ENCODE peak calls at places on chromosomes 16 and 17, in eight cellular contexts. Y is tibial nerve; H is fibroblast of mammary gland; T is H9; X is ovary; W is CD8-positive, alpha-beta T cell; A is Peyer's patch; U is cardiac muscle cell. N is an unnamed sample.

GRCh38 chr17:9120471-9120870 is 99.2 kb downstream of the NTN1 start:
- DNase-seq in X (no peak), H (no peak), T (peak), Y (no peak), W (no peak), U (no peak), A (no peak), N (no peak)

GRCh38 chr17:1203111-1203966 is 23.6 kb upstream of the ABR start:
- DNase-seq in X (peak), Y (peak), U (peak), W (peak), H (peak), T (peak), A (peak), N (peak)

GRCh38 chr16:56353054-56353921 is 72.1 kb downstream of the AMFR start:
- DNase-seq in T (peak), Y (peak), A (no peak), H (no peak), X (peak), U (no peak), W (no peak), N (peak)

GRCh38 chr16:30092373-30093010 is 768 bp upstream of the TBX6 start:
- DNase-seq in W (peak), X (peak), A (peak), T (peak), H (peak), U (peak), Y (peak), N (no peak)

GRCh38 chr17:29007456-29008455 is 1.9 kb upstream of the SEZ6 start:
- DNase-seq in H (peak), W (no peak), A (no peak), Y (no peak), U (peak), X (no peak), T (no peak), N (no peak)

GRCh38 chr16:2912330-2913199 is 834 bp downstream of the FLYWCH1 start:
- DNase-seq in Y (no peak), W (peak), U (peak), A (peak), H (peak), T (no peak), X (peak), N (no peak)

GRCh38 chr17:64232466-64233262 is 30.4 kb downstream of the TEX2 start:
- DNase-seq in U (no peak), W (no peak), T (no peak), A (no peak), X (no peak), H (no peak), Y (no peak), N (no peak)

GRCh38 chr16:30728904-30729672 is 19.1 kb upstream of the PHKG2 start:
- DNase-seq in X (no peak), T (no peak), H (no peak), W (no peak), U (no peak), Y (no peak), A (peak), N (no peak)

GRCh38 chr16:46895399-46896313 is 11.5 kb downstream of the GPT2 start:
- DNase-seq in H (no peak), W (no peak), T (no peak), A (no peak), X (no peak), Y (no peak), U (no peak), N (no peak)

GRCh38 chr17:37160940-37161339 is 212.2 kb downstream of the AATF start:
- DNase-seq in T (no peak), U (peak), H (peak), A (no peak), W (no peak), X (no peak), Y (no peak), N (no peak)

GRCh38 chr17:19418312-19418992 is 7.4 kb downstream of the RNF112 start:
- DNase-seq in Y (no peak), H (peak), A (no peak), U (peak), X (no peak), W (no peak), T (peak), N (no peak)

GRCh38 chr17:74094651-74095050 is 108.8 kb upstream of the RPL38 start:
- DNase-seq in W (no peak), T (no peak), X (no peak), U (no peak), A (no peak), H (no peak), Y (no peak), N (no peak)

GRCh38 chr17:74085434-74085833 is 118.0 kb upstream of the RPL38 start:
- DNase-seq in Y (no peak), H (peak), U (peak), X (no peak), A (no peak), W (no peak), T (peak), N (no peak)

GRCh38 chr17:74086992-74087391 is 116.5 kb upstream of the RPL38 start:
- DNase-seq in U (no peak), H (no peak), Y (no peak), A (peak), T (no peak), W (no peak), X (no peak), N (no peak)

DNA sequence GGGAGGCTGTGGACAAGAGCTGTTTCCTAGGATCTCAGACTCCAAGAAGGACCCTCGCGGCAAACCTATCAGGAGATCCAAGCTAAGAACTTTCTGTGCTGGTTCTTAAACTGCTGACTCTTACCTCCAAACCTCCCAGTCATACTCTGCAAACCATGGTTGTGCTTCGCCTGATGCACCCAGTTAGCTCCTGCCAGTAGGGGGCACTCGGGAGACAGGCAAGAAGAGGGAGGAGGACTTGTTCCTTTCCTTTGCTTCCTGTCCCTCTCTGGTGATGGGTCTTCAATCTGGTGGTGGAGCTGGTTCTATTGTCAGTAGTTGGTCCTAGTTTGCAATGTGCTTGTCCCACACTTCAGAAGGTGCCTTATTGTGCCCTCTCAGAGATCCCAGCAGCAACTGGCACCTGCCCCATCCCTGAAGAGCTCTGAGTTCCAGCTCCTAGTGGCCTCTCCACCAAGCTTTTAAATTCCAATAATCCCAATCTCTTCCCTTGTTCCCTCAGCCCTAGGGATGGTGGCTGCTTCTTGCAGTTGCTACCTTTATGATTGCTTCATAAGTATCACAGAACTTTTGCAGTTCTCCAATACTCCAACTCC is 113.5 kb upstream of the RPL38 start:
- DNase-seq in A (peak), X (no peak), T (peak), U (peak), Y (no peak), H (peak), W (peak), N (no peak)
- TF ChIP-seq CTCF in A (peak), X (no peak), T (peak), U (peak), Y (peak), H (peak), W (no peak), N (no peak)

DNA sequence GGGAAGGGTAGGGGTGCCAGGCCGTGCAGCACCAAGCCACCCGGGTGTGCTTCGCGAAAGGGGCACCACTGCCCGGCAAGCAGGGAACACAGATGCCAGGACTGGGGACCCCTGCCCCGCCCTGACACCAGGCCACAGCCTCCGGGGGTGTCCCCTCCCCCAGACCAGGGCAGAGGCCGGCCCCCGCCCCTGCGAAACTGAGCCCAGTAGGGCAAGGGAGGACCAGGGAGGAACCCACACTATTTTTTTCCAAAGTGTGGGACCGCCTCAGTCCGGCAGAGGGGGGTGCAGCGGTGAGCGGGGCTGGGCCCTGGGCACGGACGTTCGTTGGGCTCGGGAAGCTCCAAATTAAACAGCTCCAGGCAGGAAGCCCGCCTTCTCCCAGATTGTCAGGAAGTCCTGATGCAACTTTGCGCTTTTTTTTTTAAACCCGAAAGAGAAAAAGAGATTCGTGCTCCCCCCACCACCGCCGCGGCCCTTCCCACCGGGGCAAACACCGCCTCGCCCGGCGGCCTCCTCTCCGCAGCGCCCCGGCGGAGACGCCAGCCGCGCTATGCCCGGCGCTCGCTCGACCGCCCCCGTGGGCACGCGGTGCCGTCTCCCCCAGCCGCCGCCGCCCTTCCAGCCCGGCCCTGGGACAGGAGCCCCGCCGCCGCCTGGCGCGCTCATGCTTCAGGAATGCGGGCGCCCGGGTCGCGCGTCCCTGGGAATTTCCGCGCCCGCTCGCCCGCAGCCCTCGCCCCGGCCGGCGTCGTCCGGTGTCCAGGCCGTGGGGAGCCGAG is 755 bp downstream of the PIEZO1 start:
- DNase-seq in U (peak), T (peak), X (peak), Y (peak), W (no peak), A (peak), H (peak), N (no peak)
- TF ChIP-seq CTCF in U (peak), T (peak), X (peak), Y (peak), W (peak), A (peak), H (peak), N (no peak)

GRCh38 chr16:51410125-51410524 is 259.1 kb upstream of the SALL1 start:
- DNase-seq in U (no peak), A (no peak), T (no peak), H (no peak), X (no peak), Y (no peak), W (no peak), N (no peak)
- TF ChIP-seq CTCF in U (no peak), A (no peak), T (no peak), H (no peak), X (no peak), Y (no peak), W (no peak), N (no peak)

GRCh38 chr16:58515871-58516767 is 802 bp downstream of the SETD6 start:
- DNase-seq in Y (no peak), T (peak), U (peak), X (peak), W (peak), A (peak), H (no peak), N (no peak)
- TF ChIP-seq CTCF in Y (no peak), T (no peak), U (no peak), X (no peak), W (no peak), A (no peak), H (no peak), N (no peak)

GRCh38 chr17:21463779-21464407 is 87.7 kb downstream of the KCNJ12 start:
- DNase-seq in T (peak), A (no peak), U (peak), X (no peak), H (no peak), W (no peak), Y (no peak), N (no peak)
- TF ChIP-seq CTCF in T (no peak), A (no peak), U (no peak), X (no peak), H (no peak), W (no peak), Y (no peak), N (no peak)

GRCh38 chr17:43365356-43365755 is 33.4 kb upstream of the ARL4D start:
- DNase-seq in U (no peak), Y (no peak), A (no peak), H (no peak), T (no peak), X (no peak), W (no peak), N (no peak)
- TF ChIP-seq CTCF in U (no peak), Y (no peak), A (peak), H (peak), T (peak), X (no peak), W (no peak), N (no peak)

GRCh38 chr17:57663326-57664070 is 81.6 kb downstream of the CCDC182 start:
- DNase-seq in T (no peak), H (peak), U (no peak), Y (no peak), W (no peak), X (no peak), A (no peak), N (no peak)

GRCh38 chr17:57662021-57662420 is 83.1 kb downstream of the CCDC182 start:
- DNase-seq in T (no peak), Y (no peak), X (no peak), U (no peak), A (no peak), H (no peak), W (no peak), N (no peak)

GRCh38 chr17:57665696-57666095 is 79.4 kb downstream of the CCDC182 start:
- DNase-seq in Y (no peak), T (peak), H (no peak), U (no peak), X (no peak), A (no peak), W (no peak), N (no peak)

GRCh38 chr17:57665128-57665527 is 80.0 kb downstream of the CCDC182 start:
- DNase-seq in A (peak), U (no peak), W (no peak), Y (no peak), H (no peak), X (no peak), T (peak), N (no peak)

GRCh38 chr17:57662644-57663308 is 82.3 kb downstream of the CCDC182 start:
- DNase-seq in X (peak), H (peak), T (peak), A (peak), W (no peak), U (peak), Y (peak), N (peak)
- TF ChIP-seq CTCF in X (no peak), H (no peak), T (no peak), A (no peak), W (no peak), U (no peak), Y (no peak), N (no peak)

GRCh38 chr16:88453217-88453531 is at the start of gene ZFPM1:
- DNase-seq in T (no peak), A (no peak), H (no peak), W (no peak), U (no peak), X (no peak), Y (no peak), N (no peak)

GRCh38 chr16:88453621-88454314 is 688 bp downstream of the ZFPM1 start:
- DNase-seq in A (peak), U (no peak), W (no peak), T (no peak), Y (no peak), H (no peak), X (peak), N (no peak)

GRCh38 chr16:88452485-88453216 is 429 bp upstream of the ZFPM1 start:
- DNase-seq in Y (peak), A (peak), X (peak), W (peak), H (peak), T (peak), U (peak), N (peak)

GRCh38 chr16:88449267-88449561 is 3.9 kb upstream of the ZFPM1 start:
- DNase-seq in U (no peak), X (no peak), A (no peak), Y (no peak), H (no peak), W (no peak), T (no peak), N (no peak)

GRCh38 chr16:88451586-88452484 is 1.2 kb upstream of the ZFPM1 start:
- DNase-seq in A (no peak), H (no peak), W (no peak), U (no peak), T (no peak), X (peak), Y (no peak), N (no peak)
- TF ChIP-seq CTCF in A (no peak), H (no peak), W (no peak), U (no peak), T (no peak), X (no peak), Y (no peak), N (no peak)